ENCODE peak calls at places on chromosome 13, in six cellular contexts. D is PC-3, F is left lung, L is WTC11, K is uterus, Y is kidney. M is an unnamed sample.
A peak's percentile ranks its signal among the peaks of the same experiment; 100 is the strongest.

GRCh38 chr13:34435338-34435737 is 506.7 kb upstream of the NBEA start:
- DNase-seq in Y (no peak), L (no peak), K (no peak), D (peak; percentile 52), F (no peak), M (no peak)

GRCh38 chr13:75812751-75813181 is 176.6 kb downstream of the LMO7 start:
- DNase-seq in F (no peak), K (no peak), L (no peak), Y (no peak), D (no peak), M (no peak)

GRCh38 chr13:101621099-101621498 is 168.6 kb downstream of the ITGBL1 start:
- DNase-seq in Y (no peak), L (no peak), F (no peak), K (no peak), D (no peak), M (no peak)

GRCh38 chr13:25453966-25454365 is 82.2 kb downstream of the ATP8A2 start:
- DNase-seq in Y (no peak), D (no peak), K (no peak), L (no peak), F (no peak), M (no peak)

GRCh38 chr13:112102243-112102642 is 35.3 kb downstream of the SOX1 start:
- DNase-seq in Y (no peak), F (no peak), L (no peak), K (no peak), D (peak; percentile 6), M (no peak)

GRCh38 chr13:86476656-86477055 is 677.4 kb upstream of the SLITRK6 start:
- DNase-seq in K (no peak), F (no peak), D (no peak), Y (no peak), L (no peak), M (no peak)

GRCh38 chr13:104949840-104950805 is 1585.3 kb downstream of the EFNB2 start:
- DNase-seq in F (no peak), K (no peak), Y (no peak), D (peak; percentile 4), L (no peak), M (no peak)

GRCh38 chr13:93145199-93145598 is 81.4 kb upstream of the GPC6 start:
- DNase-seq in L (no peak), F (no peak), D (no peak), Y (no peak), K (no peak), M (no peak)

GRCh38 chr13:33263976-33264619 is 21.5 kb downstream of the STARD13 start:
- DNase-seq in L (no peak), Y (no peak), F (no peak), D (no peak), K (no peak), M (no peak)

GRCh38 chr13:98033277-98034247 is 80.1 kb downstream of the IPO5 start:
- DNase-seq in K (peak; percentile 23), F (no peak), D (peak; percentile 43), L (peak; percentile 20), Y (no peak), M (peak; percentile 36)
- TF ChIP-seq CTCF in K (peak; percentile 15), F (no peak), D (peak; percentile 30), L (no peak), Y (no peak), M (peak; percentile 23)

GRCh38 chr13:40167327-40167726 is 499.1 kb downstream of the FOXO1 start:
- DNase-seq in F (no peak), K (peak; percentile 80), D (no peak), L (no peak), Y (no peak), M (no peak)
- TF ChIP-seq CTCF in F (no peak), K (no peak), D (no peak), L (no peak), Y (no peak), M (no peak)

DNA sequence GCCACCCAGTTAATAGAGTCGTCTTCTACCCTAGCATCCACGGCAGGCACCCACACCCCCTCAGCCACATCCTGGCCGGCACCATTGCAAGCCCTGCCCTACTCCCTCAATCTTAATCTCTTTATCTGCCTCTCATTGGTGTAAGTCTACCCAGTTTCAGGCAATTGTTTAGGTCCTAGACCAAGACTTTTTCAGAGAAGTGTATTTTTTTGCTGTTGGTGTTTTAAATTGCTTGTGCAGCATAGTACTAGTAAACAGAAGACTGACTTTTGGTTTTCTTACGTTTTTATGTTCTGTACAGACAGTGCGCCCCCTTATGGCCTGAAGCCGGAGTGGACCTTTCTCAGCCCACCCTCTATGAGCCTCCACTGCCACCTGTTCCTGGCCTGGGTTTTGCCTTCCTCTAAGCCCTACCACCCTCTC is 2.3 kb upstream of the LCP1 start:
- DNase-seq in F (peak; percentile 73), L (peak; percentile 72), D (peak; percentile 43), Y (no peak), K (no peak), M (peak; percentile 45)
- TF ChIP-seq CTCF in F (peak; percentile 49), L (peak; percentile 70), D (peak; percentile 70), Y (no peak), K (no peak), M (peak; percentile 44)

DNA sequence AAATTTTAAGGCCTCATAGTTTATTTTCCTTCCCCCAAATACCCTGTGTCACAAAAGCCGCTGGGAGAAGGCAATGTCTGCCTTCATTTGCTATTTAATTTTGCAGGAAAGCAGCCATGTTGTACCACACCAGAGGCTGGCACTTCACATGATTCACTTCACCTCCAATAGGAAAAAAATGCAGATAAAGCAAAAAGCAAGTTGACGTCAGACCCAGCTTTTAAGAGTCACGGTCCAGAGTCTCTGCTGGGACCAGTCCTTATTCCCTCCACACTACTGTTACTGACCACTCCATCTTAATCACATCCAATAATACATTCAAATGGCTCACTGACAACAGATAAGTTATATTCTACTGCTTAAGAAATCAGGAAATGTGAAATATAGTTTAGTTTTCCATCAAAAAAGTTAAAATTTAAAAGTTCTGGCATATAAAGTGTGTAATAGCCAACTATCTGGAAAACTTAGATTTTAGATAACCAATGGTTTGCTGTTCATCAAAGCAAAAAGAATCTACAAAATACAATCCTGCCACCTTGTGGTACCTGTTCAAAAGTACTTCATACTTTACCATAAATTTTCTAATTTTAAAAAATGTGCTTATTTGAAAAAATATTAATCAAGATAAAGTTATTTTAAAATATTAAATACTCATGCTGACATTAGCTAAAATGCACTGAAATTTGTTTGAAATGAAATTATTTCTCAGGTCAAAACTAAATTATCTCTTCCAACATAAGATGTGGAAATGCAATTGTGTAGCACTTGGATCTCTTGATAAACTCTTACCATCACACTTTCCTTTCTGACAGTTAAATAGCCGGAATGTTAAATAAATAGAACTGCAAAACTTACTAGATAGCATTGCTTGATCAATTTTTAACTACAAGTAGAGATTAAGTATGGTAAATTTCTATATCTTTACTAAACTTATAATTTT is 97.3 kb downstream of the SERP2 start:
- DNase-seq in K (no peak), D (peak; percentile 50), Y (no peak), F (no peak), L (no peak), M (no peak)
- TF ChIP-seq CTCF in K (peak; percentile 48), D (peak; percentile 54), Y (peak; percentile 31), F (peak; percentile 30), L (no peak), M (peak; percentile 64)

GRCh38 chr13:57582032-57582431 is 49.5 kb upstream of the PCDH17 start:
- DNase-seq in K (no peak), L (peak; percentile 26), F (peak; percentile 25), D (no peak), Y (peak; percentile 38), M (no peak)
- TF ChIP-seq CTCF in K (no peak), L (peak; percentile 10), F (no peak), D (no peak), Y (no peak), M (no peak)

DNA sequence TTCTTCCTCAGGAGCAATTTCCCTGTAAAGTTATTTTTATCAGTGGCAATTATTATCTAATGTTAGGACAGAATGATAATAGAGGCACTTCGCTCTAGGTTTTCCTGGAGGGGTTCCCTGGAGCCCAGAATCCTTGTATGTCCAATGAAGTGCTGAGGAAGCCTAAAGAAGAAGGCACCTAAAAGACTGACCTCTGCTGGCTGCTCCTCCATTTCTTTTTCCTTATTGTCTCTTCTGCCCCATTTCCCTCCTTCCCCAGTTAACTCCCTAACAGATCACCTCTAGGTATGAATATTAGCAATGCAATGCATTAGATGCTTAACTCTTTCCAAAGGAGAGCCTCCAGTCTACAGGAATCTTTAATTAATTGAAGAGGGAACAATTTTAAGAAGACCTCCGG is 985.4 kb downstream of the DIAPH3 start:
- DNase-seq in K (no peak), Y (no peak), F (no peak), D (peak; percentile 2), L (no peak), M (no peak)
- TF ChIP-seq CTCF in K (no peak), Y (no peak), F (no peak), D (no peak), L (no peak), M (no peak)